ENCODE peak calls at places on chromosome 5, in four cellular contexts. F, B, X and S are unnamed samples.

GRCh38 chr5:69086206-69086605 is 7.6 kb upstream of the SLC30A5 start:
- DNase-seq in X (no peak), B (no peak), F (no peak), S (no peak)

GRCh38 chr5:110757118-110757729 is 18.4 kb downstream of the SLC25A46 start:
- DNase-seq in X (peak), F (no peak), B (no peak), S (peak)

GRCh38 chr5:135468086-135468485 is 15.9 kb upstream of the TIFAB start:
- DNase-seq in B (no peak), X (no peak), F (no peak), S (no peak)

GRCh38 chr5:133680830-133681555 is 68.7 kb upstream of the FSTL4 start:
- DNase-seq in F (no peak), X (no peak), B (no peak), S (no peak)

GRCh38 chr5:55969956-55970355 is 24.8 kb downstream of the IL6ST start:
- DNase-seq in X (no peak), F (no peak), B (no peak), S (peak)

GRCh38 chr5:144467795-144468194 is 297.1 kb downstream of the KCTD16 start:
- DNase-seq in X (peak), F (no peak), B (no peak), S (peak)

GRCh38 chr5:117945261-117945660 is 1043.1 kb downstream of the DTWD2 start:
- DNase-seq in X (no peak), B (no peak), F (no peak), S (no peak)

GRCh38 chr5:35830587-35830986 is 26.1 kb upstream of the IL7R start:
- DNase-seq in F (no peak), B (no peak), X (no peak), S (no peak)

GRCh38 chr5:141512390-141513020 is 23.6 kb downstream of the PCDHGC5 start:
- DNase-seq in B (peak), X (no peak), F (peak), S (peak)

GRCh38 chr5:77851229-77852067 is 75.3 kb upstream of the TBCA start:
- DNase-seq in X (no peak), F (no peak), B (peak), S (peak)